ENCODE peak calls at places on chromosomes 6 and 20, in five cellular contexts. K, E, D, X and Z are unnamed samples.

GRCh38 chr20:43571771-43572170 is 12.9 kb downstream of the SGK2 start:
- DNase-seq in D (no peak), E (no peak), K (no peak), X (no peak), Z (no peak)

GRCh38 chr20:10790013-10790412 is 116.2 kb upstream of the JAG1 start:
- DNase-seq in D (no peak), K (no peak), E (no peak), X (no peak), Z (no peak)

GRCh38 chr6:149211046-149211571 is 106.4 kb upstream of the TAB2 start:
- DNase-seq in E (no peak), X (no peak), D (peak), K (no peak), Z (no peak)

GRCh38 chr6:146297815-146298214 is 245.8 kb upstream of the RAB32 start:
- DNase-seq in K (no peak), E (no peak), D (no peak), X (no peak), Z (no peak)

GRCh38 chr6:67825201-67825895 is 809.7 kb upstream of the ADGRB3 start:
- DNase-seq in D (no peak), E (no peak), K (no peak), X (no peak), Z (no peak)

GRCh38 chr20:20604907-20605306 is 107.5 kb downstream of the RALGAPA2 start:
- DNase-seq in K (no peak), E (no peak), X (no peak), D (no peak), Z (no peak)

GRCh38 chr6:105428342-105428957 is 25.6 kb upstream of the PREP start:
- DNase-seq in E (no peak), X (no peak), K (no peak), D (peak), Z (no peak)

GRCh38 chr6:111591370-111591900 is 14.2 kb downstream of the TRAF3IP2 start:
- DNase-seq in X (no peak), K (peak), D (peak), E (no peak), Z (peak)